ENCODE peak calls at places on chromosomes 11 and 22, in five cellular contexts. X is NT2/D1, T is GM12878, J is H1, R is HepG2. P is an unnamed sample.

GRCh38 chr22:24510694-24511625 is 15.8 kb downstream of the UPB1 start:
- DNase-seq in X (no peak), T (no peak), J (no peak), R (peak), P (no peak)

GRCh38 chr11:70511345-70511744 is 113.0 kb downstream of the CTTN start:
- DNase-seq in X (no peak), T (no peak), J (no peak), R (no peak), P (no peak)

GRCh38 chr22:39097098-39098020 is at the start of gene APOBEC3H:
- DNase-seq in X (no peak), T (no peak), J (no peak), R (no peak), P (no peak)

GRCh38 chr22:36741204-36741793 is 34.6 kb downstream of the IFT27 start:
- DNase-seq in X (peak), T (no peak), J (no peak), R (no peak), P (peak)

GRCh38 chr11:94623120-94623735 is 56.1 kb downstream of the PIWIL4 start:
- DNase-seq in X (peak), T (peak), J (peak), R (peak), P (peak)

GRCh38 chr11:77517753-77518152 is 43.9 kb upstream of the PAK1 start:
- DNase-seq in X (no peak), T (no peak), J (no peak), R (no peak), P (no peak)

GRCh38 chr11:23924226-23924625 is 572.6 kb upstream of the LUZP2 start:
- DNase-seq in X (no peak), T (no peak), J (no peak), R (no peak), P (no peak)

GRCh38 chr22:35921777-35922176 is 106.8 kb downstream of the RBFOX2 start:
- DNase-seq in X (peak), T (peak), J (peak), R (peak), P (peak)

GRCh38 chr11:66443602-66444001 is 5.0 kb upstream of the MRPL11 start:
- DNase-seq in X (no peak), T (no peak), J (no peak), R (no peak), P (no peak)

GRCh38 chr22:44340271-44341239 is 27.8 kb upstream of the SHISAL1 start:
- DNase-seq in X (no peak), T (no peak), J (no peak), R (no peak), P (no peak)

GRCh38 chr11:120167659-120168058 is 29.7 kb upstream of the TRIM29 start:
- DNase-seq in X (no peak), T (no peak), J (peak), R (no peak), P (no peak)

GRCh38 chr11:35139883-35140282 is 912 bp downstream of the CD44 start:
- DNase-seq in X (no peak), T (no peak), J (no peak), R (no peak), P (no peak)

GRCh38 chr11:34366522-34366921 is 8.7 kb upstream of the ABTB2 start:
- DNase-seq in X (no peak), T (no peak), J (no peak), R (peak), P (no peak)

GRCh38 chr11:131966667-131967066 is 596.3 kb downstream of the NTM start:
- DNase-seq in X (no peak), T (no peak), J (no peak), R (no peak), P (no peak)

GRCh38 chr22:24104307-24105017 is 76.8 kb upstream of the SUSD2 start:
- DNase-seq in X (no peak), T (no peak), J (no peak), R (no peak), P (no peak)

GRCh38 chr11:36509694-36510566 is at the start of gene TRAF6:
- DNase-seq in X (peak), T (no peak), J (peak), R (peak), P (peak)

GRCh38 chr11:9565822-9566560 is 7.5 kb upstream of the WEE1 start:
- DNase-seq in X (peak), T (peak), J (no peak), R (peak), P (peak)

GRCh38 chr11:429391-429790 is 12.4 kb downstream of the ANO9 start:
- DNase-seq in X (no peak), T (no peak), J (no peak), R (no peak), P (no peak)

GRCh38 chr11:426851-427250 is 12.1 kb upstream of the SIGIRR start:
- DNase-seq in X (no peak), T (no peak), J (no peak), R (no peak), P (no peak)

GRCh38 chr11:429931-430456 is 11.8 kb downstream of the ANO9 start:
- DNase-seq in X (no peak), T (no peak), J (peak), R (no peak), P (no peak)

GRCh38 chr11:425301-425700 is 10.5 kb upstream of the SIGIRR start:
- DNase-seq in X (no peak), T (no peak), J (no peak), R (no peak), P (no peak)

GRCh38 chr11:428295-428694 is 13.5 kb upstream of the SIGIRR start:
- DNase-seq in X (no peak), T (no peak), J (no peak), R (no peak), P (no peak)
- TF ChIP-seq SUZ12 in X (no peak), T (no peak), J (no peak), R (no peak), P (no peak)

GRCh38 chr11:46489668-46490560 is 98.3 kb upstream of the CHRM4 start:
- DNase-seq in X (peak), T (no peak), J (no peak), R (peak), P (peak)
- TF ChIP-seq SUZ12 in X (no peak), T (no peak), J (no peak), R (no peak), P (no peak)

DNA sequence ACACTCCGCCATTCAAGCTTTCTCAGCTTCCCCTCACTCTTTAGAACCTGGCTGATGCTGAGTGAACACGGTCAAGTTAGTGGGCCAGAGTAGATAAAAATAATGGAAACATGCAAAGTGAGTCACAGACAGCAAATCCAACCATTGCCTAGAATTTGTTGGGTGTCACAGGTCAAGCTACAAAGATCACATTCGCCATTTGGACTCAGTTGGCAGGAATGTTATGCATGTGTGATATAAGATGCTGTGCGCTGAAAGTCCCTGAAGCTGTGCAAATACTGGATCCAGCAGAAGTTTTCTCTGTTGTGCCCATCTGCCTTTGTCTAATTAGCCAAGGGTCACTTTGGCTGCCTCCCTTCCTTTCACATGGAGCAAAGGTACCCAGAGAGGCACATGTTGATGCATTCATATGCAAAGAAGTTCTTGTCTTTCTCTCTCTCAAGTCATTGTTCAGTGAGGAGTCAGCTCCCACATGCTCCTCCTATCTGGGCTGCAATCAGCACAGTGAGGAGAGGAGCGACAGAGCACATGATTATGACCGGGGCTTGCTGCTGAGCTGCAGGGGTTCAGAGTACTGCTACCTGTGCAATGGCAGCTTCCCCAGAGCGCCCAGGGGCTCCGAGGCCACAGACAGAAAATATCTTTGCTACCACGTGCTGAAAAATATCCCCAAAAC is 39.7 kb downstream of the FLI1 start:
- DNase-seq in X (peak), T (no peak), J (peak), R (no peak), P (no peak)
- TF ChIP-seq SUZ12 in X (no peak), T (no peak), J (no peak), R (no peak), P (no peak)

GRCh38 chr22:41429946-41430332 is 16.7 kb downstream of the TOB2 start:
- DNase-seq in X (no peak), T (no peak), J (no peak), R (no peak), P (no peak)

GRCh38 chr22:41429232-41429945 is 17.2 kb downstream of the TOB2 start:
- DNase-seq in X (no peak), T (no peak), J (no peak), R (no peak), P (no peak)

GRCh38 chr22:41431656-41432055 is 14.9 kb downstream of the TOB2 start:
- DNase-seq in X (no peak), T (no peak), J (no peak), R (no peak), P (no peak)

GRCh38 chr22:41425704-41426365 is 20.8 kb downstream of the TOB2 start:
- DNase-seq in X (no peak), T (no peak), J (no peak), R (no peak), P (no peak)
- TF ChIP-seq SUZ12 in X (no peak), T (no peak), J (no peak), R (no peak), P (no peak)

GRCh38 chr22:20568502-20569058 is 61.2 kb downstream of the MED15 start:
- DNase-seq in X (no peak), T (no peak), J (no peak), R (no peak), P (no peak)

GRCh38 chr22:20566420-20567260 is 59.2 kb downstream of the MED15 start:
- DNase-seq in X (no peak), T (no peak), J (no peak), R (no peak), P (no peak)

GRCh38 chr22:20567371-20567847 is 60.0 kb downstream of the MED15 start:
- DNase-seq in X (no peak), T (no peak), J (no peak), R (no peak), P (no peak)

GRCh38 chr22:20569059-20570058 is 61.9 kb downstream of the MED15 start:
- DNase-seq in X (no peak), T (peak), J (no peak), R (no peak), P (no peak)

GRCh38 chr22:20567993-20568417 is 60.6 kb downstream of the MED15 start:
- DNase-seq in X (no peak), T (no peak), J (no peak), R (no peak), P (no peak)
- TF ChIP-seq SUZ12 in X (no peak), T (no peak), J (no peak), R (no peak), P (no peak)

GRCh38 chr22:29600846-29601245 is 2.6 kb upstream of the NF2 start:
- DNase-seq in X (no peak), T (no peak), J (no peak), R (no peak), P (no peak)

GRCh38 chr22:29593923-29594322 is 9.5 kb upstream of the NF2 start:
- DNase-seq in X (no peak), T (no peak), J (no peak), R (peak), P (no peak)

DNA sequence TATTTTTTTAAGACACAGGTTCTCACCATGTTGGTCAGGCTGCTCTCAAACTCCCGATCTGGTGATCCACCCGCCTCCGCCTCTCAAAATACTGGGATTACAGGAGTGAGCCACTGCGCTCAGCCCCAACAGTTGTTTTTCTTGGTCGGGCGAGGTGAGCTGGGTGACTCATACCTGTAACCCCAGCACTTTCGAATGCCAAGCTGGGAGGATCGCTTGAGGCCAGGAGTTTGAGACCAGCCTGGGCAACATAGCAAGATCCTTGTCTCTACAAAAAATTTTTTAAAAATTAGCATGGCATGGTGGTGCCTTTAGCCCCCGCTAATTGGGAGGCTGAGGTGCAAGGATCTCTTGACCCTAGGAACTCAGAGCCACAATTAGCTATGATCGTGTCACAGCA is 7.0 kb upstream of the NF2 start:
- DNase-seq in X (no peak), T (no peak), J (no peak), R (no peak), P (no peak)
- TF ChIP-seq SUZ12 in X (no peak), T (no peak), J (no peak), R (no peak), P (no peak)

DNA sequence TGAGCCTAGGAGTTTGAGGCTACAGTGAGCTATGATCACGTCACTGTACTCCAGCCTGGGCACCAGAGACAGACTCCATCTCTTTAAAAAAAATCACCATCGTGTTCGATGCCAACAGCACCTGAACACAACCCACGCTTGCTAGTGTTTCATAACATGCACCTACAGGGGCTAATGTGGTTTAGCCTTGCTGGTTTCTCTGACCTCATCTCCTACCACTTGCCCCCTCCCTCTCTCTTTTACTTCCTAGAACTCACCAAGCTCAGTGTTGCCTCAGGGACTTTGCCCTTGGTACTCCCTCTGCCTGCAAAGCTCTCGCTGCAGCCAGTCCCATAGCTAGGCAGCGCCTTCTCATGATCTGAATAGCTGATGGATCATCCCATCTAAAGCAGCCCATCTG is 99.8 kb downstream of the FBXO7 start:
- DNase-seq in X (no peak), T (no peak), J (no peak), R (peak), P (no peak)
- TF ChIP-seq SUZ12 in X (no peak), T (no peak), J (no peak), R (no peak), P (no peak)

GRCh38 chr11:40722179-40722795 is 737.2 kb downstream of the LRRC4C start:
- DNase-seq in X (peak), T (no peak), J (peak), R (peak), P (peak)
- TF ChIP-seq SUZ12 in X (no peak), T (no peak), J (no peak), R (no peak), P (no peak)